ENCODE peak calls at places on chromosomes 16 and 17, in five cellular contexts. P, W, M, H and O are unnamed samples.

GRCh38 chr16:86044881-86045600 is 146.1 kb downstream of the IRF8 start:
- DNase-seq in P (no peak), W (no peak), M (no peak), H (no peak), O (no peak)

GRCh38 chr16:66717112-66717675 is 20.7 kb upstream of the CMTM4 start:
- DNase-seq in P (no peak), W (peak; percentile 65), M (peak; percentile 23), H (peak; percentile 35), O (no peak)

GRCh38 chr16:49588729-49589384 is 215.3 kb downstream of the C16orf78 start:
- DNase-seq in P (no peak), W (no peak), M (no peak), H (no peak), O (no peak)

GRCh38 chr16:3023415-3023668 is 400 bp downstream of the HCFC1R1 start:
- DNase-seq in P (no peak), W (peak; percentile 82), M (no peak), H (peak; percentile 94), O (peak; percentile 58)

GRCh38 chr16:30903596-30903995 is 7.2 kb downstream of the CTF1 start:
- DNase-seq in P (no peak), W (peak; percentile 61), M (no peak), H (no peak), O (no peak)

GRCh38 chr16:85330694-85331188 is 218.5 kb upstream of the CIBAR2 start:
- DNase-seq in P (no peak), W (no peak), M (peak; percentile 58), H (peak; percentile 45), O (no peak)

GRCh38 chr17:336110-337021 is 16.2 kb downstream of the RPH3AL start:
- DNase-seq in P (peak; percentile 81), W (peak; percentile 92), M (peak; percentile 58), H (no peak), O (no peak)

GRCh38 chr16:635573-636205 is 416 bp downstream of the METTL26 start:
- DNase-seq in P (no peak), W (peak; percentile 78), M (no peak), H (no peak), O (no peak)

GRCh38 chr16:85420501-85421337 is 192.4 kb upstream of the GSE1 start:
- DNase-seq in P (peak; percentile 58), W (peak; percentile 84), M (no peak), H (peak; percentile 50), O (peak; percentile 35)

GRCh38 chr17:37131064-37131463 is 182.3 kb downstream of the AATF start:
- DNase-seq in P (no peak), W (no peak), M (no peak), H (peak; percentile 67), O (no peak)

GRCh38 chr16:66731101-66731500 is 20.3 kb downstream of the DYNC1LI2 start:
- DNase-seq in P (no peak), W (no peak), M (no peak), H (no peak), O (no peak)

GRCh38 chr17:74935048-74935447 is 650 bp upstream of the OTOP3 start:
- DNase-seq in P (no peak), W (no peak), M (no peak), H (no peak), O (no peak)

GRCh38 chr17:67573987-67574657 is 143.6 kb upstream of the NOL11 start:
- DNase-seq in P (no peak), W (no peak), M (no peak), H (peak; percentile 24), O (no peak)

GRCh38 chr16:912684-913613 is 57.8 kb downstream of the LMF1 start:
- DNase-seq in P (no peak), W (no peak), M (no peak), H (no peak), O (no peak)

GRCh38 chr16:55091213-55091870 is 160.7 kb downstream of the IRX5 start:
- DNase-seq in P (no peak), W (peak; percentile 62), M (no peak), H (no peak), O (no peak)

GRCh38 chr17:83099570-83100181 is 20.3 kb downstream of the METRNL start:
- DNase-seq in P (no peak), W (peak; percentile 89), M (peak; percentile 34), H (no peak), O (no peak)

GRCh38 chr17:2170023-2170422 is 115.1 kb downstream of the HIC1 start:
- DNase-seq in P (no peak), W (no peak), M (no peak), H (no peak), O (no peak)

GRCh38 chr16:88282221-88283041 is 100.3 kb upstream of the ZNF469 start:
- DNase-seq in P (no peak), W (no peak), M (no peak), H (no peak), O (no peak)

GRCh38 chr16:57045694-57046381 is 46.5 kb upstream of the CPNE2 start:
- DNase-seq in P (no peak), W (peak; percentile 87), M (peak; percentile 12), H (no peak), O (peak; percentile 63)

GRCh38 chr16:58332997-58333700 is 38.3 kb upstream of the PRSS54 start:
- DNase-seq in P (no peak), W (no peak), M (no peak), H (no peak), O (no peak)

GRCh38 chr17:73650147-73650546 is 5.9 kb upstream of the SDK2 start:
- DNase-seq in P (peak; percentile 10), W (no peak), M (peak; percentile 70), H (no peak), O (no peak)

GRCh38 chr16:50671644-50672260 is 9.4 kb downstream of the SNX20 start:
- DNase-seq in P (no peak), W (no peak), M (no peak), H (no peak), O (no peak)

GRCh38 chr17:6914711-6915110 is 81.1 kb upstream of the ALOX12 start:
- DNase-seq in P (no peak), W (no peak), M (no peak), H (peak; percentile 7), O (no peak)

GRCh38 chr17:20922128-20922670 is 120.6 kb downstream of the USP22 start:
- DNase-seq in P (no peak), W (peak; percentile 59), M (no peak), H (peak; percentile 68), O (peak; percentile 53)

GRCh38 chr16:58264961-58265479 is 29.8 kb downstream of the PRSS54 start:
- DNase-seq in P (no peak), W (no peak), M (no peak), H (peak; percentile 66), O (no peak)

GRCh38 chr17:42288985-42289862 is 926 bp downstream of the STAT5A start:
- DNase-seq in P (no peak), W (peak; percentile 80), M (no peak), H (no peak), O (peak; percentile 55)

GRCh38 chr17:46943511-46944393 is 20.8 kb downstream of the GOSR2 start:
- DNase-seq in P (no peak), W (peak; percentile 62), M (peak; percentile 56), H (no peak), O (no peak)

GRCh38 chr17:67642488-67642887 is 75.2 kb upstream of the NOL11 start:
- DNase-seq in P (no peak), W (no peak), M (no peak), H (no peak), O (no peak)

GRCh38 chr16:57278494-57278893 is 6.0 kb downstream of the PLLP start:
- DNase-seq in P (no peak), W (no peak), M (no peak), H (no peak), O (no peak)